ENCODE peak calls at places on chromosomes 4 and X, in six cellular contexts. One of them, this sample, is unnamed.

GRCh38 chrX:23578079-23578478 is 89.2 kb upstream of the PRDX4 start:
- DNase-seq in head of caudate nucleus: no peak
- DNase-seq in NCI-H748 treated with DMSO at 0.1 percent for 48 hours: no peak
- DNase-seq in T-helper 1 cell: no peak
- DNase-seq in NCI-H1105: no peak
- DNase-seq in RPMI8226: no peak
- DNase-seq in this sample: no peak

GRCh38 chr4:79284893-79285292 is 41.0 kb downstream of the NAA11 start:
- DNase-seq in head of caudate nucleus: no peak
- DNase-seq in NCI-H748 treated with DMSO at 0.1 percent for 48 hours: no peak
- DNase-seq in T-helper 1 cell: no peak
- DNase-seq in NCI-H1105: no peak
- DNase-seq in RPMI8226: no peak
- DNase-seq in this sample: no peak

GRCh38 chr4:92121099-92121498 is 182.7 kb upstream of the GRID2 start:
- DNase-seq in head of caudate nucleus: no peak
- DNase-seq in NCI-H748 treated with DMSO at 0.1 percent for 48 hours: no peak
- DNase-seq in T-helper 1 cell: no peak
- DNase-seq in NCI-H1105: no peak
- DNase-seq in RPMI8226: peak; percentile 5
- DNase-seq in this sample: no peak

GRCh38 chr4:146520894-146521542 is 722 bp downstream of the SLC10A7 start:
- DNase-seq in head of caudate nucleus: peak; percentile 8
- DNase-seq in NCI-H748 treated with DMSO at 0.1 percent for 48 hours: no peak
- DNase-seq in T-helper 1 cell: peak; percentile 23
- DNase-seq in NCI-H1105: no peak
- DNase-seq in RPMI8226: peak; percentile 76
- DNase-seq in this sample: no peak

GRCh38 chr4:125187221-125187620 is 127.5 kb upstream of the FAT4 start:
- DNase-seq in head of caudate nucleus: no peak
- DNase-seq in NCI-H748 treated with DMSO at 0.1 percent for 48 hours: no peak
- DNase-seq in T-helper 1 cell: no peak
- DNase-seq in NCI-H1105: no peak
- DNase-seq in RPMI8226: no peak
- DNase-seq in this sample: no peak

GRCh38 chr4:119794681-119795080 is 166.1 kb upstream of the PDE5A start:
- DNase-seq in head of caudate nucleus: no peak
- DNase-seq in NCI-H748 treated with DMSO at 0.1 percent for 48 hours: no peak
- DNase-seq in T-helper 1 cell: no peak
- DNase-seq in NCI-H1105: no peak
- DNase-seq in RPMI8226: no peak
- DNase-seq in this sample: no peak

GRCh38 chr4:112633477-112634235 is 3.1 kb downstream of the ZGRF1 start:
- DNase-seq in head of caudate nucleus: no peak
- DNase-seq in NCI-H748 treated with DMSO at 0.1 percent for 48 hours: peak; percentile 2
- DNase-seq in T-helper 1 cell: no peak
- DNase-seq in NCI-H1105: peak; percentile 0
- DNase-seq in RPMI8226: peak; percentile 11
- DNase-seq in this sample: no peak

GRCh38 chr4:3235581-3235980 is 13.4 kb upstream of the MSANTD1 start:
- DNase-seq in head of caudate nucleus: no peak
- DNase-seq in NCI-H748 treated with DMSO at 0.1 percent for 48 hours: no peak
- DNase-seq in T-helper 1 cell: no peak
- DNase-seq in NCI-H1105: no peak
- DNase-seq in RPMI8226: no peak
- DNase-seq in this sample: no peak

GRCh38 chrX:10470009-10470408 is 150.4 kb downstream of the MID1 start:
- DNase-seq in head of caudate nucleus: no peak
- DNase-seq in NCI-H748 treated with DMSO at 0.1 percent for 48 hours: no peak
- DNase-seq in T-helper 1 cell: no peak
- DNase-seq in NCI-H1105: no peak
- DNase-seq in RPMI8226: no peak
- DNase-seq in this sample: no peak

GRCh38 chr4:150209140-150209829 is 131.0 kb downstream of the DCLK2 start:
- DNase-seq in head of caudate nucleus: peak; percentile 38
- DNase-seq in NCI-H748 treated with DMSO at 0.1 percent for 48 hours: no peak
- DNase-seq in T-helper 1 cell: no peak
- DNase-seq in NCI-H1105: no peak
- DNase-seq in RPMI8226: peak; percentile 24
- DNase-seq in this sample: no peak

GRCh38 chrX:154594491-154594890 is 9.6 kb downstream of the CTAG1A start:
- DNase-seq in head of caudate nucleus: no peak
- DNase-seq in NCI-H748 treated with DMSO at 0.1 percent for 48 hours: no peak
- DNase-seq in T-helper 1 cell: no peak
- DNase-seq in NCI-H1105: no peak
- DNase-seq in RPMI8226: no peak
- DNase-seq in this sample: no peak

GRCh38 chrX:49079489-49080428 is at the start of gene WDR45:
- DNase-seq in head of caudate nucleus: peak; percentile 78
- DNase-seq in NCI-H748 treated with DMSO at 0.1 percent for 48 hours: peak; percentile 12
- DNase-seq in T-helper 1 cell: peak; percentile 58
- DNase-seq in NCI-H1105: peak; percentile 28
- DNase-seq in RPMI8226: peak; percentile 64
- DNase-seq in this sample: peak; percentile 57

GRCh38 chrX:72316408-72317079 is 10.8 kb upstream of the CITED1 start:
- DNase-seq in head of caudate nucleus: no peak
- DNase-seq in NCI-H748 treated with DMSO at 0.1 percent for 48 hours: no peak
- DNase-seq in T-helper 1 cell: no peak
- DNase-seq in NCI-H1105: no peak
- DNase-seq in RPMI8226: no peak
- DNase-seq in this sample: no peak

This sample was measured in T follicular helper cell.